ENCODE peak calls at places on chromosomes 3 and 15, in four cellular contexts. H is A549, M is tibial nerve, E is HepG2. R is an unnamed sample.

GRCh38 chr15:74461847-74462511 is 1.0 kb upstream of the UBL7 start:
- DNase-seq in E (no peak), H (no peak), M (no peak), R (no peak)

GRCh38 chr15:33737687-33738606 is 230.3 kb upstream of the CHRM5 start:
- DNase-seq in E (peak; percentile 25), M (peak; percentile 54), H (peak; percentile 29), R (peak; percentile 12)

GRCh38 chr15:94670436-94671034 is 439.2 kb downstream of the MCTP2 start:
- DNase-seq in H (peak; percentile 38), M (peak; percentile 28), E (peak; percentile 39), R (no peak)

GRCh38 chr3:38651153-38651789 is 1.8 kb upstream of the SCN5A start:
- DNase-seq in E (peak; percentile 45), M (peak; percentile 64), H (peak; percentile 68), R (peak; percentile 74)

GRCh38 chr15:68343579-68344225 is 66.2 kb downstream of the FEM1B start:
- DNase-seq in M (no peak), H (no peak), E (no peak), R (no peak)

GRCh38 chr15:87777054-87777498 is 479.5 kb downstream of the NTRK3 start:
- DNase-seq in E (no peak), H (no peak), M (peak; percentile 24), R (no peak)

GRCh38 chr15:77851696-77852095 is 219.0 kb upstream of the LINGO1 start:
- DNase-seq in M (no peak), E (peak; percentile 6), H (no peak), R (no peak)

GRCh38 chr3:131083190-131083863 is 56.6 kb downstream of the NEK11 start:
- DNase-seq in E (no peak), M (no peak), H (no peak), R (peak; percentile 35)

GRCh38 chr15:84582583-84583157 is 18.1 kb upstream of the ZSCAN2 start:
- DNase-seq in M (no peak), E (no peak), H (no peak), R (no peak)

GRCh38 chr3:133894334-133895207 is 1.1 kb downstream of the RAB6B start:
- DNase-seq in H (no peak), M (no peak), E (no peak), R (no peak)

GRCh38 chr3:169575381-169575780 is 88.1 kb downstream of the MECOM start:
- DNase-seq in H (no peak), E (no peak), M (no peak), R (no peak)

GRCh38 chr3:130656627-130657026 is 90.0 kb downstream of the PIK3R4 start:
- DNase-seq in H (no peak), M (no peak), E (no peak), R (no peak)

GRCh38 chr15:66703540-66703941 is 1.5 kb downstream of the SMAD6 start:
- DNase-seq in M (no peak), H (no peak), E (no peak), R (peak; percentile 46)

GRCh38 chr15:96392380-96393208 is 62.1 kb downstream of the NR2F2 start:
- DNase-seq in H (no peak), M (no peak), E (no peak), R (no peak)

GRCh38 chr15:62068787-62069170 is 2.0 kb downstream of the C2CD4A start:
- DNase-seq in H (no peak), M (no peak), E (no peak), R (no peak)

GRCh38 chr3:67291287-67292252 is 293.5 kb downstream of the KBTBD8 start:
- DNase-seq in H (no peak), E (peak; percentile 59), M (no peak), R (no peak)

GRCh38 chr3:69568926-69569325 is 170.3 kb upstream of the MITF start:
- DNase-seq in M (no peak), H (no peak), E (no peak), R (no peak)

GRCh38 chr3:16587047-16587702 is 18.0 kb downstream of the DAZL start:
- DNase-seq in E (no peak), M (no peak), H (no peak), R (no peak)

GRCh38 chr3:145266368-145266767 is 894.6 kb downstream of the PLOD2 start:
- DNase-seq in E (peak; percentile 2), M (no peak), H (no peak), R (no peak)

GRCh38 chr15:42474857-42475256 is 16.1 kb downstream of the ZNF106 start:
- DNase-seq in M (no peak), E (no peak), H (no peak), R (no peak)

GRCh38 chr3:100402150-100402706 is 889 bp downstream of the LNP1 start:
- DNase-seq in M (no peak), H (peak; percentile 9), E (no peak), R (no peak)

GRCh38 chr3:64399205-64399800 is 174.0 kb upstream of the PRICKLE2 start:
- DNase-seq in E (peak; percentile 21), M (peak; percentile 83), H (peak; percentile 54), R (no peak)

GRCh38 chr3:43256714-43257461 is 29.5 kb upstream of the SNRK start:
- DNase-seq in H (no peak), E (no peak), M (peak; percentile 9), R (no peak)

GRCh38 chr3:52293491-52294319 is 6.1 kb downstream of the GLYCTK start:
- DNase-seq in E (no peak), H (no peak), M (no peak), R (no peak)

GRCh38 chr15:82969353-82969752 is 16.7 kb upstream of the RAMAC start:
- DNase-seq in E (no peak), M (no peak), H (no peak), R (no peak)
- TF ChIP-seq POLR2A in E (no peak), M (no peak), H (no peak), R (no peak)

GRCh38 chr3:195169011-195169410 is 101.9 kb downstream of the XXYLT1 start:
- DNase-seq in E (no peak), M (no peak), H (no peak), R (no peak)

GRCh38 chr3:195170521-195170920 is 100.4 kb downstream of the XXYLT1 start:
- DNase-seq in E (no peak), M (no peak), H (no peak), R (no peak)

GRCh38 chr3:195172285-195172684 is 98.7 kb downstream of the XXYLT1 start:
- DNase-seq in M (no peak), E (no peak), H (no peak), R (no peak)

GRCh38 chr3:195172896-195173295 is 98.1 kb downstream of the XXYLT1 start:
- DNase-seq in E (no peak), H (no peak), M (no peak), R (no peak)

GRCh38 chr3:195171093-195171873 is 99.7 kb downstream of the XXYLT1 start:
- DNase-seq in H (no peak), E (no peak), M (no peak), R (no peak)
- TF ChIP-seq EP300 in H (no peak), E (no peak), M (no peak), R (no peak)

DNA sequence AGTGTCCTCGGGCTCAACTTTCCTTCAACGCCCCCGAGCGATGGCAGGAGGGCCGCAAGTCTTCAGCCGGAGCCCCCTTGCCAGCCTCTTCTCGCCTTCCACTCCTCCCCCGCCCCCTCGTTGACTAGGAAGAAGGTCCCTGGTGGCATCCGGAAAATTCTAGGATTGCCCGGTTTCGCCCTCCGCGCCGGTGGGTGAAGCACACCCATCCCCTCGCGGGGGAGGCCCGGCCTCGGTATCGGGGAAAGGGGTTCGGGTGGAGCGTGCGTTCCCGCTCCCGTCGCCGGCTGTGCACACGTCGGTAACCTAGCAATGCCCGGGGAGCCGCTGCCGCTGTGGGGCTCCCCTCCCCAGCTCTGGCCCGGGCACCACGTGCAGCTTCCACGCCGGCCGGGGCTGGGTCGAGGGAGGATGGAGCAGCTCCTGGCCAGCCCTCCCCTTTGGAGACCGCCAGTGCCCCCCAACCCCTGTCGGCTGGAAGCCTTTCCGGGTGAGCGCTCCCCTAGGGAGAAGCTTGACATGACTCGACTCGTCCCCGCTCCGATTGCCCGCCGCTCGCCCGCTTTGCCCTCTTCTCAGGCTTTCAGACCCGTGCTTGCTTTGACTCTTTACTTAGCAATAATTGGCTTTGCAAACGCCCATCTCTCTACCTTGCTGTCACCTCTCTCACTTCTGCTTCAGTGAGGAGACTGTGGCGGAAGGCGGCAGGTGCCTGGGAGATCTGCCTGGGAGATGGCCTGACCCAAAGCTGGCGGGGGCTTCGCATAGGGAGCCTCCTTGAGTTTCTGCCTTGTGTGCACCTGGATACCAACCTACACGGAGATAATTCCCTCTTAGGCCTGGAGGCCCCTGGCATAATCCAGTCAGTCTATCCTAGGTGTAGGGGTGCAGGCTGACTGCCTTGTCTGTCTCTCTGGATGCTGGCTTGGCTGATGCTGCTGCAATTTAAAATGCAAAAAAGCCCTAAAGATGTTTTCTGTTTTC is 1.4 kb downstream of the CACNA1D start:
- DNase-seq in E (no peak), M (no peak), H (no peak), R (peak; percentile 17)
- H3K4me3 ChIP-seq in E (no peak overlapping the region), M (peak overlapping the region; percentile 43), H (peak overlapping the region; percentile 64), R (peak overlapping the region; percentile 49)

GRCh38 chr15:37219211-37219701 is 118.9 kb upstream of the MEIS2 start:
- DNase-seq in M (no peak), E (peak; percentile 48), H (no peak), R (no peak)
- TF ChIP-seq POLR2A in M (no peak), E (no peak), H (no peak), R (no peak)

GRCh38 chr15:57522148-57522547 is 69.6 kb upstream of the MYZAP start:
- DNase-seq in E (no peak), M (no peak), H (no peak), R (no peak)
- TF ChIP-seq EP300 in E (no peak), M (no peak), H (no peak), R (no peak)

GRCh38 chr3:98561727-98562521 is 30.1 kb downstream of the GPR15 start:
- DNase-seq in M (no peak), H (no peak), E (no peak), R (no peak)
- H3K4me3 ChIP-seq in M (no peak overlapping the region), H (no peak overlapping the region), E (no peak overlapping the region), R (no peak overlapping the region)